ENCODE peak calls at places on chromosomes 5 and 9, in six cellular contexts. Q is H1, X is HCT116, I is K562, E is GM12878, P is HepG2. N is an unnamed sample.

GRCh38 chr5:95804765-95805539 is 17.6 kb downstream of the GLRX start:
- DNase-seq in Q (no peak), X (no peak), I (no peak), E (no peak), P (no peak), N (no peak)

GRCh38 chr5:172149073-172149472 is 39.0 kb downstream of the STK10 start:
- DNase-seq in Q (no peak), X (no peak), I (peak; percentile 4), E (no peak), P (no peak), N (no peak)

GRCh38 chr5:16894236-16895057 is 41.6 kb downstream of the MYO10 start:
- DNase-seq in Q (no peak), X (peak; percentile 89), I (no peak), E (no peak), P (peak; percentile 75), N (peak; percentile 43)

GRCh38 chr9:87381050-87381711 is 116.5 kb upstream of the DAPK1 start:
- DNase-seq in Q (no peak), X (no peak), I (no peak), E (no peak), P (peak; percentile 16), N (no peak)

GRCh38 chr9:91815896-91816295 is 134.1 kb downstream of the ROR2 start:
- DNase-seq in Q (no peak), X (no peak), I (no peak), E (no peak), P (no peak), N (no peak)

GRCh38 chr5:78727786-78728761 is 79.5 kb upstream of the LHFPL2 start:
- DNase-seq in Q (no peak), X (no peak), I (no peak), E (peak; percentile 96), P (peak; percentile 93), N (no peak)

GRCh38 chr5:95076395-95077165 is 208.3 kb downstream of the MCTP1 start:
- DNase-seq in Q (no peak), X (no peak), I (no peak), E (no peak), P (no peak), N (no peak)

GRCh38 chr5:54590824-54591223 is 73.3 kb downstream of the SNX18 start:
- DNase-seq in Q (no peak), X (no peak), I (no peak), E (no peak), P (no peak), N (no peak)

GRCh38 chr9:126915281-126915816 is 767 bp downstream of the RALGPS1 start:
- DNase-seq in Q (peak; percentile 90), X (peak; percentile 19), I (peak; percentile 80), E (no peak), P (no peak), N (peak; percentile 84)

GRCh38 chr5:368162-369084 is 46.9 kb downstream of the AHRR start:
- DNase-seq in Q (peak; percentile 27), X (no peak), I (no peak), E (peak; percentile 73), P (no peak), N (no peak)

GRCh38 chr5:140253985-140254384 is 48.9 kb downstream of the PFDN1 start:
- DNase-seq in Q (no peak), X (no peak), I (no peak), E (no peak), P (peak; percentile 15), N (no peak)
- TF ChIP-seq JUND in Q (no peak), X (no peak), I (no peak), E (no peak), P (no peak), N (no peak)

GRCh38 chr5:68240771-68241170 is 25.2 kb downstream of the PIK3R1 start:
- DNase-seq in Q (no peak), X (no peak), I (no peak), E (no peak), P (no peak), N (no peak)
- TF ChIP-seq JUND in Q (no peak), X (no peak), I (no peak), E (no peak), P (no peak), N (no peak)

DNA sequence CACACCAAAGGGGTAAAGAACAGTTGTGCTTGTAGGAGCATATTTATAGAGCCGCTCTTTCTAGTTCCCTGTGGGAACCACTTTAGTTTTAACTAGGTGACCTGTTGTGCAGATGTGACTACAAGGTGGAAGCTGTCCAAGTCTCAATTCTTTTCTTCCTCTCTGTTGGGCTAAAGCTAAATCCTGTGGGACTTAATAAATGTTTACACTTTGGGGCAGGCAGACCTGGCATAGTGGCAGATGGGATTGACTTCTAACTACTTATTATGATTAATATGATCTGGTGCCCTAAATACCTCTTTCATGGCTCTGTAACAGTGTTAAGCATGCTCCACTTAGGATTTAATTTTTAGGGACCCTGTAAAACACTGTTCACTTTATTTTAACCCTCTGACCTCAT is 265.3 kb downstream of the KCTD16 start:
- DNase-seq in Q (no peak), X (no peak), I (no peak), E (no peak), P (no peak), N (no peak)
- TF ChIP-seq JUND in Q (no peak), X (no peak), I (no peak), E (no peak), P (no peak), N (no peak)

GRCh38 chr5:73625314-73625904 is 587 bp upstream of the ARHGEF28 start:
- DNase-seq in Q (no peak), X (no peak), I (no peak), E (no peak), P (no peak), N (no peak)
- TF ChIP-seq JUND in Q (no peak), X (no peak), I (no peak), E (no peak), P (no peak), N (no peak)